ENCODE peak calls at places on chromosomes 4 and X, in seven cellular contexts. Q, I, G, O, J, T and K are unnamed samples.

GRCh38 chrX:129647588-129648410 is 7.0 kb downstream of the APLN start:
- DNase-seq in O (no peak), I (no peak), G (no peak), J (no peak), T (no peak), Q (no peak), K (no peak)

GRCh38 chrX:40244980-40245379 is 147.2 kb upstream of the BCOR start:
- DNase-seq in J (no peak), G (no peak), Q (peak), O (no peak), T (no peak), I (no peak), K (no peak)

GRCh38 chr4:101064541-101065180 is 282.7 kb downstream of the PPP3CA start:
- DNase-seq in T (no peak), O (no peak), Q (no peak), G (no peak), J (no peak), I (no peak), K (no peak)

GRCh38 chrX:56503941-56504673 is 59.3 kb upstream of the UBQLN2 start:
- DNase-seq in J (no peak), I (no peak), Q (no peak), G (no peak), O (no peak), T (no peak), K (no peak)

GRCh38 chr4:627347-627746 is 2.0 kb downstream of the PDE6B start:
- DNase-seq in J (peak), T (no peak), O (no peak), G (no peak), I (peak), Q (no peak), K (no peak)

GRCh38 chr4:116217781-116218180 is 867.6 kb downstream of the TRAM1L1 start:
- DNase-seq in I (no peak), J (no peak), G (no peak), Q (no peak), O (no peak), T (no peak), K (no peak)

GRCh38 chrX:40473460-40474204 is 107.1 kb upstream of the ATP6AP2 start:
- DNase-seq in J (no peak), I (no peak), Q (no peak), O (no peak), G (peak), T (no peak), K (no peak)

GRCh38 chr4:2958446-2958845 is 4.8 kb downstream of the NOP14 start:
- DNase-seq in J (no peak), O (no peak), Q (no peak), I (no peak), G (no peak), T (no peak), K (no peak)

GRCh38 chr4:158613046-158613445 is 58.6 kb downstream of the C4orf46 start:
- DNase-seq in G (no peak), Q (no peak), I (no peak), T (no peak), J (no peak), O (no peak), K (no peak)

GRCh38 chr4:22689428-22689827 is 3.3 kb upstream of the GBA3 start:
- DNase-seq in Q (no peak), I (no peak), O (no peak), G (no peak), J (no peak), T (no peak), K (no peak)

GRCh38 chr4:139585468-139585867 is 29.4 kb upstream of the SETD7 start:
- DNase-seq in J (no peak), O (no peak), T (no peak), I (no peak), Q (no peak), G (no peak), K (no peak)

GRCh38 chrX:105136786-105137185 is 83.7 kb downstream of the TEX13A start:
- DNase-seq in T (no peak), J (no peak), O (no peak), I (no peak), Q (no peak), G (no peak), K (no peak)

GRCh38 chr4:99205104-99205979 is 13.7 kb downstream of the ADH6 start:
- DNase-seq in G (peak), O (no peak), J (peak), Q (peak), I (no peak), T (no peak), K (no peak)

GRCh38 chr4:79201976-79202375 is 123.9 kb downstream of the NAA11 start:
- DNase-seq in J (no peak), T (no peak), O (no peak), Q (no peak), G (no peak), I (no peak), K (no peak)

GRCh38 chr4:178306565-178306964 is 864.3 kb upstream of the AGA start:
- DNase-seq in J (no peak), G (no peak), T (no peak), I (no peak), Q (no peak), O (no peak), K (no peak)

GRCh38 chr4:46323891-46324290 is 66.0 kb downstream of the GABRA2 start:
- DNase-seq in Q (no peak), T (no peak), J (no peak), G (no peak), I (no peak), O (no peak), K (no peak)

GRCh38 chr4:165560941-165561340 is 182.1 kb downstream of the CPE start:
- DNase-seq in J (no peak), Q (no peak), O (no peak), T (no peak), G (no peak), I (no peak), K (no peak)

GRCh38 chr4:139564502-139564901 is 8.5 kb upstream of the SETD7 start:
- DNase-seq in T (no peak), Q (no peak), G (peak), I (no peak), J (no peak), O (no peak), K (no peak)

GRCh38 chr4:128337863-128338262 is 50.2 kb upstream of the PGRMC2 start:
- DNase-seq in Q (no peak), T (no peak), O (no peak), I (no peak), G (no peak), J (no peak), K (no peak)

GRCh38 chr4:46594658-46595057 is 204.7 kb upstream of the GABRA2 start:
- DNase-seq in Q (no peak), O (no peak), G (no peak), I (no peak), J (no peak), T (no peak), K (no peak)

GRCh38 chrX:24682739-24683432 is 10.8 kb upstream of the POLA1 start:
- DNase-seq in O (no peak), T (no peak), I (no peak), Q (no peak), J (no peak), G (no peak), K (no peak)

DNA sequence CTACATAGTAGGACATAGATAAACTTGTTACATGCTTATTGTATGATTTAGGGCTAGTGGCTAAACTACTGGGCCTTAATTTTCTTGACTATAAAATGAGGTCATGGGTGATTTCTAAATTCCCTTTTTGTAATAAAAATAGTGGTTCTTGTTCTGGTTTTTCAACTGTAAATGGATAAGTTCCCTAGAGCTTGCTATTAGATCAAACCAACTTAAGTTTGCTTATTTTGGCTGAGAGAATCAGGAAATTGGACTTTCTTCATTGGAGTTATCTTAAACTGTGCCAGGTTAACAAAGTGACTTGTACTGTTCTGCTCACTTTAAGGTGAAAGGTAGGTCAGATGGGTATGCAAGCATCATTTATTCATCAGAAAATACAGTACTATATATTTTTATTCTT is 78.3 kb downstream of the PDLIM5 start:
- DNase-seq in G (no peak), O (no peak), I (no peak), T (no peak), J (no peak), Q (no peak), K (no peak)
- TF ChIP-seq CTCF in G (no peak), O (no peak), I (no peak), T (no peak), J (no peak), Q (no peak), K (no peak)

GRCh38 chr4:55543858-55544257 is 2.9 kb downstream of the CLOCK start:
- DNase-seq in T (no peak), G (peak), I (no peak), Q (peak), O (no peak), J (no peak), K (no peak)
- TF ChIP-seq CTCF in T (no peak), G (no peak), I (no peak), Q (no peak), O (no peak), J (no peak), K (peak)

GRCh38 chr4:26108024-26108423 is 194.0 kb downstream of the SMIM20 start:
- DNase-seq in O (no peak), T (no peak), G (no peak), I (no peak), J (no peak), Q (no peak), K (no peak)
- TF ChIP-seq CTCF in O (no peak), T (no peak), G (no peak), I (no peak), J (no peak), Q (no peak), K (no peak)

GRCh38 chrX:103254171-103254824 is 657 bp downstream of the TCEAL8 start:
- DNase-seq in G (peak), O (no peak), T (no peak), I (peak), Q (peak), J (peak), K (peak)

GRCh38 chrX:103249805-103250204 is 5.2 kb downstream of the TCEAL8 start:
- DNase-seq in J (no peak), O (no peak), Q (no peak), G (no peak), T (no peak), I (no peak), K (no peak)

GRCh38 chrX:103253608-103254007 is 1.3 kb downstream of the TCEAL8 start:
- DNase-seq in T (no peak), Q (peak), J (no peak), I (no peak), O (no peak), G (no peak), K (peak)

GRCh38 chrX:103250977-103251376 is 4.0 kb downstream of the TCEAL8 start:
- DNase-seq in G (no peak), T (no peak), I (no peak), O (no peak), J (no peak), Q (no peak), K (no peak)

DNA sequence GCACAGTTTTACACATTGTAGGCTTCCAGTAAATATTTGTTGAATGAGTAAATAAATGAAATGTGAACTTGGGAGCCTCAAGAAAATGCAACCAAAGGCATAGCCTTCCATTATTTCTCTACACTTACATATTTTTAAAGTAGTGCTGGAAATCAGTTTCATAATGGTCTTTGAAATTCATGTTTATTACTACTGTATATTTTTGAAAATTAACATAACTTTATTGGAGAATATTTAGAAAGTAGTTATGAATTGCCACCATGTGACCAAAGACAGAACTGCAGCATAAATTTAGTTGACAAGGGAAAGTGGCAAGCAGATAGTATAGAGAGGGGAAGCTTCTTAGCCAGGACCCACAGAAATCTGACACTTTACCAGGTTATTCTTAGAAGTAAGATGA is 6.4 kb downstream of the TCEAL8 start:
- DNase-seq in J (no peak), I (no peak), G (peak), Q (peak), O (no peak), T (peak), K (no peak)
- TF ChIP-seq CTCF in J (peak), I (peak), G (peak), Q (peak), O (peak), T (no peak), K (peak)

DNA sequence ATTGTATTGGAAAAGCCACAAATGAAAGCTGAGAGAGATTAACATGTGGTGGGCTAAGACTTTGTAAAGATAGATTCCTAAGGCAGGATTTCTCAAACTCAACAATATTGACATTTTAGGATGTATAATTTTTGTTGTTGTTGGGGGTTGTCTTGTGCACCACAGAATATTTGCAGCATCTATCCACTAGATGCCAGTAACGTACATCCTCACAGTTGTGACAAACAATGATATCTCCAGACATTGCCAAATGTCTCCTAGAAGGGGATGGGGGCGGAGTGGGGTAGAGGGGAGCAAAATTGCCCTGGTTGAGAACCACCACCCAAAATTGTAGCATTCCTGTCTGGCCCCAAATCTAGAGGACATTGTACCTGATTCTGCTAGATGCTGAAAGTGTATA is 14.7 kb upstream of the CBR4 start:
- DNase-seq in O (no peak), J (no peak), I (no peak), Q (peak), G (peak), T (peak), K (no peak)
- TF ChIP-seq CTCF in O (peak), J (peak), I (peak), Q (peak), G (peak), T (peak), K (no peak)

GRCh38 chr4:31692407-31692940 is 972.3 kb downstream of the PCDH7 start:
- DNase-seq in T (no peak), O (no peak), J (no peak), G (no peak), I (no peak), Q (peak), K (no peak)
- TF ChIP-seq CTCF in T (peak), O (peak), J (no peak), G (peak), I (no peak), Q (peak), K (no peak)

DNA sequence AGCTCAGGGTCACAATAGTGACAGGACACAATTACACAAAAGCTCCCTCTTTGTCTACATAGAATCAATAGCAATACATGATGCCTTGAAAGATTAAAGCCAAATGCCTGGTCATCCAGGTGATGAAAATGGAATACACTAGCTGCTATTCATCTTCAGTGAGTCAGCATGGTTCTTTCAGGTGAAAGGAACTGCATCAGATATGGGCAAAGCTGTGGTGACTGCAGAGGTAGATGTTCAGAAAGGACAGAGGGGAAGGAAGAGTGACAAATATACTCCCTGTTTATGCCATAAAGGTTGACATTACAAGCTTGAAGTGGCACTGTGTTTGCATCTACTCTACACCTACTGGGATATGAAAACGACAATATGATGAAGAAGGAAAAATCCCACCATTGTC is 20.0 kb upstream of the FTHL17 start:
- DNase-seq in Q (no peak), J (no peak), O (no peak), G (no peak), I (no peak), T (no peak), K (no peak)
- TF ChIP-seq CTCF in Q (no peak), J (no peak), O (no peak), G (no peak), I (no peak), T (no peak), K (no peak)

DNA sequence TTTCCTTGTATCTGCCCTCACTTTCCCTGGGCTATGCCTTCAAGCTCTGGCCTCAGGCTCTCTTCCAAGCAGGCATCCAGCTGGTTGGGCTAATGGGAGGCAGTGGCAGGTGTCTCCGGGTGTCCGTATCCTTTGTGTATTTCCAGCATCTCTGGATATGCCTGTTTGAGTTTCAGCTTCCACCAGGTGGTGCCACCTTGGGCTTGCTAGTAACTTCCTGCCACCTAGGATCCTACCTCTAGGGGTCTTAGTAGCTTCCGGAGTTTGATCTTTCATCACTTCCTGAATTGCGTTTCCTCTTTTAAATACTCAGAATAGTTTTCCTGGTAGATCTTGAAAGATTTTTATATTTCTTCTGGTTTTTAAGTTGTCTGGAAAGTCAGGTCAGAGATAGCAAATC is 23.2 kb upstream of the ANOS1 start:
- DNase-seq in I (no peak), Q (no peak), T (no peak), G (peak), O (no peak), J (no peak), K (peak)
- TF ChIP-seq CTCF in I (no peak), Q (no peak), T (no peak), G (peak), O (no peak), J (peak), K (no peak)